ENCODE peak calls at places on chromosomes 6 and 20, in nine cellular contexts. L is cardiac fibroblast; R is activated CD8-positive, alpha-beta memory T cell treated with anti-CD3 and anti-CD28 coated beads, Interleukin-2, amount 50 U/mL, for 4 hours; V is NCI-H460; S is fibroblast of the conjunctiva; I is erythroblast; F is HEK293T; W is immature natural killer cell; B is frontal cortex. X is an unnamed sample.

GRCh38 chr6:145209312-145209711 is 526.0 kb downstream of the EPM2A start:
- DNase-seq in F (no peak), V (no peak), W (no peak), B (no peak), R (no peak), L (no peak), S (no peak), I (no peak), X (no peak)

GRCh38 chr20:3244613-3245012 is 5.6 kb upstream of the SLC4A11 start:
- DNase-seq in S (no peak), R (no peak), L (no peak), F (no peak), W (no peak), B (no peak), I (no peak), V (no peak), X (no peak)

GRCh38 chr20:32473231-32474008 is 111.7 kb downstream of the NOL4L start:
- DNase-seq in W (no peak), L (no peak), I (no peak), V (no peak), S (no peak), B (peak; percentile 39), F (no peak), R (no peak), X (no peak)

GRCh38 chr6:104418125-104418524 is 441.6 kb downstream of the HACE1 start:
- DNase-seq in V (no peak), L (no peak), B (no peak), I (no peak), S (no peak), W (no peak), R (no peak), F (no peak), X (no peak)

GRCh38 chr20:4956200-4956810 is 45.0 kb downstream of the SLC23A2 start:
- DNase-seq in S (peak; percentile 62), L (peak; percentile 79), R (no peak), W (peak; percentile 49), I (peak; percentile 62), F (no peak), B (peak; percentile 29), V (peak; percentile 46), X (no peak)

GRCh38 chr6:93915961-93916360 is 496.6 kb upstream of the EPHA7 start:
- DNase-seq in L (no peak), W (no peak), I (no peak), R (no peak), V (no peak), F (no peak), S (no peak), B (no peak), X (no peak)

GRCh38 chr6:45566882-45567281 is 189.1 kb upstream of the SUPT3H start:
- DNase-seq in V (no peak), B (no peak), S (no peak), F (no peak), I (no peak), L (peak; percentile 41), W (no peak), R (no peak), X (no peak)

GRCh38 chr6:44237813-44238433 is 9.0 kb upstream of the HSP90AB1 start:
- DNase-seq in R (peak; percentile 81), I (peak; percentile 82), L (peak; percentile 67), W (peak; percentile 81), B (peak; percentile 72), F (peak; percentile 86), S (no peak), V (no peak), X (peak; percentile 89)

GRCh38 chr6:135314543-135314942 is 133.4 kb downstream of the MYB start:
- DNase-seq in W (no peak), R (no peak), S (no peak), F (no peak), V (no peak), B (no peak), I (no peak), L (no peak), X (no peak)

GRCh38 chr6:35181313-35181932 is 32.3 kb upstream of the SCUBE3 start:
- DNase-seq in B (no peak), R (no peak), I (no peak), F (no peak), S (peak; percentile 64), V (no peak), W (no peak), L (peak; percentile 80), X (no peak)

GRCh38 chr6:130020106-130020851 is 1.9 kb downstream of the L3MBTL3 start:
- DNase-seq in I (peak; percentile 51), F (peak; percentile 48), S (no peak), W (peak; percentile 43), V (no peak), R (peak; percentile 47), L (peak; percentile 19), B (peak; percentile 54), X (no peak)

GRCh38 chr6:25623874-25624273 is 28.1 kb upstream of the SCGN start:
- DNase-seq in S (no peak), F (no peak), R (no peak), W (no peak), L (no peak), I (no peak), V (no peak), B (no peak), X (no peak)

GRCh38 chr20:46078954-46079353 is 10.8 kb downstream of the NCOA5 start:
- DNase-seq in B (no peak), L (no peak), I (no peak), W (no peak), V (no peak), S (no peak), F (no peak), R (no peak), X (no peak)

GRCh38 chr6:1485678-1486077 is 96.3 kb downstream of the FOXF2 start:
- DNase-seq in V (peak; percentile 77), B (no peak), L (peak; percentile 81), R (no peak), S (peak; percentile 67), W (no peak), F (no peak), I (no peak), X (no peak)

GRCh38 chr20:37990571-37991151 is 42.6 kb downstream of the TTI1 start:
- DNase-seq in L (peak; percentile 65), I (peak; percentile 89), B (no peak), F (no peak), V (no peak), R (peak; percentile 21), W (peak; percentile 88), S (no peak), X (peak; percentile 90)

GRCh38 chr20:31821427-31821826 is 2.3 kb downstream of the MYLK2 start:
- DNase-seq in V (no peak), L (no peak), B (no peak), W (no peak), S (no peak), F (no peak), I (no peak), R (no peak), X (no peak)

GRCh38 chr20:1752045-1752444 is 94.5 kb upstream of the SIRPG start:
- DNase-seq in B (no peak), F (no peak), S (no peak), W (no peak), I (no peak), L (no peak), R (no peak), V (no peak), X (no peak)

GRCh38 chr20:59835448-59836395 is 97.7 kb downstream of the SYCP2 start:
- DNase-seq in F (peak; percentile 78), R (no peak), S (no peak), L (peak; percentile 50), V (no peak), B (no peak), I (no peak), W (no peak), X (no peak)

GRCh38 chr6:136506124-136506799 is 44.0 kb downstream of the MAP7 start:
- DNase-seq in W (no peak), B (no peak), V (no peak), I (no peak), L (no peak), S (no peak), F (no peak), R (no peak), X (no peak)

GRCh38 chr6:106279179-106279578 is 46.4 kb downstream of the ATG5 start:
- DNase-seq in L (peak; percentile 14), S (no peak), V (no peak), R (no peak), W (no peak), B (no peak), I (no peak), F (no peak), X (no peak)

GRCh38 chr20:18197382-18198070 is 59.9 kb downstream of the KAT14 start:
- DNase-seq in S (no peak), V (no peak), R (no peak), W (no peak), F (no peak), L (no peak), I (no peak), B (no peak), X (no peak)

GRCh38 chr6:146871613-146872465 is 273.1 kb downstream of the ADGB start:
- DNase-seq in L (no peak), R (no peak), F (peak; percentile 40), I (no peak), V (no peak), W (no peak), S (no peak), B (no peak), X (no peak)

GRCh38 chr6:57257911-57258541 is 35.9 kb upstream of the RAB23 start:
- DNase-seq in B (no peak), W (no peak), R (no peak), I (no peak), L (peak; percentile 65), F (no peak), V (no peak), S (no peak), X (no peak)

GRCh38 chr6:140153703-140154102 is 779.3 kb upstream of the CITED2 start:
- DNase-seq in W (no peak), F (no peak), L (peak; percentile 8), B (no peak), S (no peak), I (no peak), R (no peak), V (no peak), X (no peak)

GRCh38 chr20:37524859-37525708 is 2.6 kb downstream of the BLCAP start:
- DNase-seq in R (peak; percentile 25), S (no peak), L (no peak), F (no peak), V (no peak), I (no peak), W (peak; percentile 34), B (no peak), X (no peak)

GRCh38 chr20:2619961-2620595 is 32.4 kb upstream of the NOP56 start:
- DNase-seq in F (no peak), I (no peak), L (no peak), W (no peak), R (no peak), S (no peak), V (no peak), B (no peak), X (no peak)

GRCh38 chr6:49913656-49914055 is 47.3 kb upstream of the CRISP1 start:
- DNase-seq in F (no peak), B (no peak), I (no peak), L (no peak), W (no peak), S (no peak), R (no peak), V (no peak), X (no peak)

GRCh38 chr20:10771435-10772140 is 97.8 kb upstream of the JAG1 start:
- DNase-seq in R (no peak), B (no peak), L (peak; percentile 44), V (no peak), S (no peak), F (no peak), W (no peak), I (no peak), X (no peak)

GRCh38 chr6:13478525-13478962 is 8.9 kb downstream of the GFOD1 start:
- DNase-seq in W (no peak), L (no peak), F (no peak), B (no peak), V (no peak), S (no peak), R (peak; percentile 44), I (no peak), X (no peak)

GRCh38 chr6:124963416-124964083 is 1.3 kb downstream of the RNF217 start:
- DNase-seq in L (peak; percentile 56), V (no peak), F (peak; percentile 28), I (no peak), S (no peak), B (peak; percentile 47), R (no peak), W (no peak), X (no peak)

GRCh38 chr6:63759605-63760004 is 124.0 kb downstream of the PHF3 start:
- DNase-seq in W (no peak), F (no peak), I (no peak), L (peak; percentile 6), B (no peak), V (no peak), S (no peak), R (no peak), X (no peak)

X was measured in CD14-positive monocyte.